ENCODE peak calls at places on chromosome 17, in five cellular contexts. R, I, J, L and G are unnamed samples.

GRCh38 chr17:37791985-37792384 is 47.1 kb upstream of the HNF1B start:
- DNase-seq in J (no peak), L (no peak), I (no peak), R (no peak), G (no peak)

GRCh38 chr17:81813371-81813684 is 9.4 kb downstream of the GCGR start:
- DNase-seq in R (no peak), I (no peak), L (no peak), J (no peak), G (no peak)

GRCh38 chr17:50627782-50628601 is 6.7 kb upstream of the ABCC3 start:
- DNase-seq in J (peak), I (no peak), L (no peak), R (peak), G (peak)

GRCh38 chr17:82358467-82359350 is at the start of gene TEX19:
- DNase-seq in R (peak), I (peak), L (no peak), J (peak), G (no peak)

GRCh38 chr17:29070795-29071194 is 27.9 kb downstream of the PIPOX start:
- DNase-seq in I (no peak), J (no peak), R (no peak), L (no peak), G (no peak)

GRCh38 chr17:11142231-11142630 is 98.8 kb upstream of the SHISA6 start:
- DNase-seq in R (no peak), L (no peak), J (no peak), I (no peak), G (no peak)

GRCh38 chr17:21292867-21293845 is 8.6 kb downstream of the MAP2K3 start:
- DNase-seq in I (no peak), J (no peak), R (no peak), L (no peak), G (no peak)

GRCh38 chr17:40191237-40192208 is 14.3 kb downstream of the RAPGEFL1 start:
- DNase-seq in L (peak), R (peak), J (peak), I (peak), G (peak)

GRCh38 chr17:60137731-60138130 is 12.0 kb upstream of the CA4 start:
- DNase-seq in J (no peak), L (no peak), I (no peak), R (no peak), G (no peak)

GRCh38 chr17:60139438-60140285 is 10.1 kb upstream of the CA4 start:
- DNase-seq in R (peak), I (peak), J (peak), L (peak), G (peak)

GRCh38 chr17:60138769-60139437 is 10.9 kb upstream of the CA4 start:
- DNase-seq in L (no peak), R (no peak), J (peak), I (no peak), G (no peak)

GRCh38 chr17:60142872-60143499 is 6.8 kb upstream of the CA4 start:
- DNase-seq in R (peak), I (peak), L (peak), J (peak), G (peak)

DNA sequence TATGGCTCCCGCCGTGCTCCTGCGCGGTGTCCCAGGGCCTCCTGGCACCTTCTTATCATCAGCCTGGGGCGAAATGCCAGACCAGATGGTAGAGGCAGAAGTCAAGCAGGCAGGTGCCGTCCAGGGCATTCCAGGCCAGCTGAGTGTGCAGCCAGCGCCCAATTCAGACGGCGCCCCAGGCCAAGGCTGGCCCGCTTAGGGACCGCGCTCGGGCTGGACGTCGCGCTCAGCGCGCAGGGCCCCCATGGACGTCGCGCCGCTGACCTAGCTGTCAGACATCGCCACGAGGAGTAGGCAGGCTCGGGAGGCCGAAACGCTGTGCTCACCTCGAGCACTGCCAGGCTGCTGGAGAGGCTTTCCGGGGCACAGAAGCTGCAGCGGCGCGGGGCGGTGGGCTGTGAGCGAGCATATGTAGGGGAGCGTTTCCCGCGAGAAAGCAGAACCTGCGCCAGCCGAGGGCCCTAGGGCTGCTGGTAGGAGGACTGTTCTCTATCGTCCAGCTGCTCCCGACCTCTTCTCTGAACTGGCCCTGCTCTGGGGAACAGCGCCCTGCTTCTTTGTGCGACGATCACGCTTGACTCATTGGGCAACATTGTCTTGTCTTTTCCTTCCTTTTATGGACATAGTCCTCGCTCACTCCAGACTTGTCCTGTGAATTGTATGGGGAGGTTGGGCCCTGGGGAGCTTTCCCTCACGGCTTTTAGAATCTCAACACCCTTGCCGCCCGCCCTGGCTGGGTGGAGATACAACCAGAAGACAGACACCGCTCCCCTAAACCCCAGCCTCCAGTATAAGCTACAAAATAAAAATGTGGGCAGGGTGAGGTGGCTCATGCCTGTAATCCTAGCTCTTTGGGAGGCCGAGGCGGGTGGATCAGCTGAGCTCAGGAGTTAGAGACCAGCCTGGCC is 8.4 kb upstream of the CA4 start:
- DNase-seq in R (no peak), I (no peak), L (peak), J (peak), G (no peak)
- H3K4me2 ChIP-seq in R (no peak), I (no peak), L (no peak), J (peak), G (peak)

GRCh38 chr17:48644910-48645557 is 18.9 kb upstream of the HOXB9 start:
- DNase-seq in I (no peak), R (no peak), J (peak), L (no peak), G (no peak)

GRCh38 chr17:48647103-48647963 is 21.2 kb upstream of the HOXB9 start:
- DNase-seq in R (peak), J (peak), L (peak), I (peak), G (no peak)

GRCh38 chr17:48645639-48646182 is 19.6 kb upstream of the HOXB9 start:
- DNase-seq in I (no peak), L (no peak), J (no peak), R (no peak), G (no peak)

GRCh38 chr17:48647964-48648245 is 21.7 kb upstream of the HOXB9 start:
- DNase-seq in R (no peak), J (no peak), I (no peak), L (no peak), G (no peak)

DNA sequence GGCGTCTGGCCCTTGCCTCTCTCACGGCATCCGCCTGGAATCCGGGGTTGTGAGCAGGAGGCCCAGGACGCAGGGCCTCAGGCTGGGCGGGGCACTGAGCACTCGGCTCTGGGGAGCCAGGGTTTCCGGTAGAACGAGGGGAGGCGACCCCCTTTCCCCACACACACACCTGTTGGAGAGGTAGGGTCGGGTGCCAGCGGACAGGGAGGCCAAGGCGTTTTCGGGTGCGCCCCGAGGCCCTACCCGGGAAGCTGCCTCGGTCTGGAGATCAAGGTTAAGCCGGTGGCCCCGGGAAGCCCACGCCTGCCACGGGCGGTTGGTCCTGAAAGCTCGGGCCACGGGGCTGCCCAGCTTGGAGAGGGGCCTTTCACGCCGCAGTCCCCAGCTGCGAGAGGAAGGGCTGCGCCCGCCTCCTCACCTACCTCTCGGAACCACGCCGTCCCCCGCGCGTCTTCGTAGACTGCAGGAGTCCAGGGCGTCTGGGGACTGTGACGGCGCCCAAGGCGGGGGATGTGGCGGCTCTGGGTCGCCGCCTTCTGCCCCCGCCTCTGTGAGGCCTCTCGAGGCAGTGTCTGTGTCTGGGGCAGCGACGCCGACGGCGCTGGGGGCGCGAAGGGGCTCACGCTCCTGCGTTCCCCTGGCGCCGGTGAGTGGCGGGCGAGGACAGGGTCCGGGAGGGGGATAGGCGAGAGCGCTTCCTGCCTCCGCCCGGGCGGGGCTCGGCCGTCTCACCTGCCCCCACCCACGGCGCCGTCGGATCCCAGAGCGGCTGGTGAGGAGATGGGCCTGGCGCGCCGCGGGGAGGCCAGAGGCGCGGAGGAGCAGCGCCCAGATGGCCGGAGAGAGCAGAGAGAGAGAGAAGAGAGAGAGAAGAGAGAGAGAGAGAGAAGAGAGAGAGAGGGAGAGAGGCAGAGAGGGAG is 20.3 kb upstream of the HOXB9 start:
- DNase-seq in R (no peak), I (peak), J (peak), L (no peak), G (no peak)
- TF ChIP-seq EZH2 in R (no peak), I (no peak), J (peak), L (peak), G (peak)

GRCh38 chr17:6796017-6796886 is 20.2 kb downstream of the FBXO39 start:
- DNase-seq in L (no peak), I (no peak), J (no peak), R (no peak), G (peak)

GRCh38 chr17:6799738-6800137 is 23.7 kb downstream of the FBXO39 start:
- DNase-seq in R (no peak), L (no peak), I (no peak), J (peak), G (no peak)

GRCh38 chr17:6800422-6801027 is 24.5 kb downstream of the FBXO39 start:
- DNase-seq in J (peak), R (no peak), I (no peak), L (no peak), G (no peak)

GRCh38 chr17:6796887-6797490 is 21.0 kb downstream of the FBXO39 start:
- DNase-seq in J (no peak), L (no peak), I (no peak), R (no peak), G (no peak)

GRCh38 chr17:6797718-6798351 is 21.8 kb downstream of the FBXO39 start:
- DNase-seq in J (no peak), I (no peak), L (no peak), R (no peak), G (no peak)
- H3K4me2 ChIP-seq in J (no peak), I (no peak), L (no peak), R (no peak), G (no peak)

DNA sequence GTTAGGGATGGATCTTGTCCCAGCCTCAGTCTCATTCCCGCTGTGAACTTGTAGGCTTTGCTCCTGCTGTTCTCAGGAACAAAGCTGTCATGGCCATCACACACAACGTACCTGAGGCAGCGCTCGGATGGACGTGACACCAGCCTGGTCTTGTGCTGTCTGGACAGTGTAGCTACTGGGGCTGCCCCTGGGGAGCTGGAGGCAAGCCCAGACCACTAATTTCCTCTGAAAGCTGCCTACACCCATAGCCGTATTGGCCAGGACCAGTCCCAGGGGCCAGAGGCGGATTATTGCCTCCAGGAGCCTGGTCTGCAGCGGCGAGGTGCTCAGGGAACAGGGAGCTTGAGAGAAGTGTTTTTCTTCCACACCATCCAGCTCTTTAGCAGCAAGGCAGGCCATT is 11.7 kb downstream of the ZNHIT3 start:
- DNase-seq in R (no peak), L (no peak), I (no peak), J (no peak), G (peak)
- TF ChIP-seq EZH2 in R (no peak), L (no peak), I (no peak), J (no peak), G (no peak)

GRCh38 chr17:43176119-43176570 is 5.1 kb downstream of the NBR1 start:
- DNase-seq in L (no peak), R (peak), I (no peak), J (no peak), G (peak)

GRCh38 chr17:43171761-43172487 is 910 bp downstream of the NBR1 start:
- DNase-seq in J (peak), R (peak), I (no peak), L (peak), G (peak)

GRCh38 chr17:43170766-43171681 is at the start of gene NBR1:
- DNase-seq in R (peak), J (peak), L (peak), I (peak), G (peak)

GRCh38 chr17:43170140-43170765 is 761 bp upstream of the NBR1 start:
- DNase-seq in J (peak), I (peak), R (peak), L (peak), G (peak)

GRCh38 chr17:43175213-43176118 is 4.5 kb downstream of the NBR1 start:
- DNase-seq in J (no peak), L (peak), I (no peak), R (no peak), G (no peak)
- H3K4me2 ChIP-seq in J (no peak), L (peak), I (no peak), R (peak), G (peak)